ENCODE peak calls at places on chromosomes 11 and 22, in four cellular contexts. S is left ventricle myocardium inferior, B is IMR-90, T is heart right ventricle. F is an unnamed sample.

GRCh38 chr22:43191831-43192230 is 4.9 kb upstream of the TTLL12 start:
- DNase-seq in T (no peak), B (no peak), S (no peak), F (no peak)

GRCh38 chr11:47395225-47396048 is 13.0 kb upstream of the SLC39A13 start:
- DNase-seq in B (no peak), T (no peak), S (no peak), F (no peak)

GRCh38 chr22:34490911-34491310 is 570.6 kb upstream of the LARGE1 start:
- DNase-seq in T (no peak), B (no peak), S (no peak), F (no peak)

GRCh38 chr11:15158351-15159015 is 43.8 kb downstream of the INSC start:
- DNase-seq in T (no peak), S (no peak), B (peak), F (no peak)

GRCh38 chr22:38843716-38844660 is at the start of gene NPTXR:
- DNase-seq in T (peak), S (peak), B (peak), F (no peak)

GRCh38 chr11:46338988-46339666 is 8.1 kb upstream of the DGKZ start:
- DNase-seq in S (peak), T (peak), B (no peak), F (peak)

GRCh38 chr11:67345949-67346819 is 7.2 kb downstream of the POLD4 start:
- DNase-seq in T (no peak), B (peak), S (no peak), F (no peak)

GRCh38 chr11:111977141-111978027 is 40.2 kb downstream of the DIXDC1 start:
- DNase-seq in T (peak), B (no peak), S (peak), F (peak)

GRCh38 chr11:76459299-76459698 is 14.5 kb downstream of the EMSY start:
- DNase-seq in S (no peak), B (no peak), T (no peak), F (no peak)

GRCh38 chr11:131942878-131943277 is 572.5 kb downstream of the NTM start:
- DNase-seq in S (no peak), T (no peak), B (no peak), F (no peak)

GRCh38 chr22:26573026-26573662 is 16.8 kb downstream of the TPST2 start:
- DNase-seq in T (peak), S (peak), B (peak), F (peak)

GRCh38 chr11:126637800-126638175 is 282.3 kb downstream of the ST3GAL4 start:
- DNase-seq in B (peak), T (no peak), S (no peak), F (no peak)

GRCh38 chr11:101126551-101127347 is 2.9 kb downstream of the PGR start:
- DNase-seq in T (peak), S (peak), B (no peak), F (peak)

GRCh38 chr11:60005360-60005759 is 11.6 kb upstream of the OOSP4B start:
- DNase-seq in S (no peak), B (no peak), T (no peak), F (no peak)

GRCh38 chr11:120137611-120138521 is at the start of gene TRIM29:
- DNase-seq in S (no peak), B (no peak), T (no peak), F (no peak)

GRCh38 chr11:46026616-46027293 is 94.5 kb downstream of the PHF21A start:
- DNase-seq in S (no peak), B (peak), T (no peak), F (no peak)

GRCh38 chr11:8307601-8308000 is 43.9 kb upstream of the LMO1 start:
- DNase-seq in T (no peak), B (no peak), S (no peak), F (no peak)

GRCh38 chr11:124086447-124086846 is 28.8 kb upstream of the VWA5A start:
- DNase-seq in B (no peak), S (no peak), T (no peak), F (no peak)

GRCh38 chr11:111435046-111435698 is 56.1 kb upstream of the POU2AF1 start:
- DNase-seq in B (no peak), T (no peak), S (no peak), F (no peak)

GRCh38 chr11:75896843-75897419 is 81.9 kb downstream of the UVRAG start:
- DNase-seq in B (peak), S (no peak), T (no peak), F (no peak)

GRCh38 chr11:115504279-115505158 is at the start of gene CADM1:
- DNase-seq in S (peak), T (peak), B (peak), F (peak)

GRCh38 chr22:23036684-23037428 is 33.5 kb upstream of the GNAZ start:
- DNase-seq in B (peak), T (no peak), S (no peak), F (no peak)

GRCh38 chr22:23270212-23270733 is 90.0 kb downstream of the BCR start:
- DNase-seq in S (no peak), T (no peak), B (peak), F (no peak)

GRCh38 chr11:326842-327580 is 6.4 kb upstream of the IFITM3 start:
- DNase-seq in S (peak), B (peak), T (peak), F (peak)

GRCh38 chr22:50436841-50437341 is 37.9 kb downstream of the SBF1 start:
- DNase-seq in T (no peak), B (no peak), S (no peak), F (no peak)

GRCh38 chr11:106724293-106724892 is 293.9 kb downstream of the GUCY1A2 start:
- DNase-seq in T (no peak), S (no peak), B (peak), F (no peak)

GRCh38 chr11:34732831-34733230 is 111.9 kb downstream of the EHF start:
- DNase-seq in S (no peak), T (no peak), B (no peak), F (no peak)

GRCh38 chr11:105344938-105345337 is 205.4 kb upstream of the CARD18 start:
- DNase-seq in S (no peak), B (no peak), T (no peak), F (no peak)

GRCh38 chr11:2901196-2901796 is 15.7 kb upstream of the CDKN1C start:
- DNase-seq in T (no peak), B (no peak), S (no peak), F (no peak)

GRCh38 chr22:28015676-28016601 is 96.9 kb upstream of the PITPNB start:
- DNase-seq in T (no peak), S (peak), B (no peak), F (no peak)

GRCh38 chr11:77093056-77093891 is 9.4 kb upstream of the OMP start:
- DNase-seq in S (no peak), T (no peak), B (no peak), F (peak)

GRCh38 chr11:46295996-46296519 is 18.6 kb downstream of the CREB3L1 start:
- DNase-seq in B (no peak), T (no peak), S (no peak), F (no peak)

GRCh38 chr22:20015971-20016733 is 471 bp downstream of the ARVCF start:
- DNase-seq in B (no peak), S (no peak), T (peak), F (peak)

GRCh38 chr11:107696140-107696539 is 15.7 kb downstream of the SLN start:
- DNase-seq in B (peak), S (no peak), T (no peak), F (no peak)

GRCh38 chr11:84173078-84173477 is 886.9 kb upstream of the CCDC90B start:
- DNase-seq in S (no peak), B (no peak), T (no peak), F (no peak)

GRCh38 chr11:121716060-121716459 is 263.3 kb upstream of the SORL1-AS1 start:
- DNase-seq in S (no peak), T (no peak), B (peak), F (no peak)

GRCh38 chr11:121012091-121012490 is 11.8 kb upstream of the TBCEL start:
- DNase-seq in B (no peak), T (no peak), S (no peak), F (no peak)

GRCh38 chr11:110125632-110126031 is 32.4 kb downstream of the ZC3H12C start:
- DNase-seq in S (no peak), T (no peak), B (peak), F (no peak)

GRCh38 chr11:358129-358805 is 11.0 kb upstream of the B4GALNT4 start:
- DNase-seq in B (no peak), S (no peak), T (no peak), F (no peak)

DNA sequence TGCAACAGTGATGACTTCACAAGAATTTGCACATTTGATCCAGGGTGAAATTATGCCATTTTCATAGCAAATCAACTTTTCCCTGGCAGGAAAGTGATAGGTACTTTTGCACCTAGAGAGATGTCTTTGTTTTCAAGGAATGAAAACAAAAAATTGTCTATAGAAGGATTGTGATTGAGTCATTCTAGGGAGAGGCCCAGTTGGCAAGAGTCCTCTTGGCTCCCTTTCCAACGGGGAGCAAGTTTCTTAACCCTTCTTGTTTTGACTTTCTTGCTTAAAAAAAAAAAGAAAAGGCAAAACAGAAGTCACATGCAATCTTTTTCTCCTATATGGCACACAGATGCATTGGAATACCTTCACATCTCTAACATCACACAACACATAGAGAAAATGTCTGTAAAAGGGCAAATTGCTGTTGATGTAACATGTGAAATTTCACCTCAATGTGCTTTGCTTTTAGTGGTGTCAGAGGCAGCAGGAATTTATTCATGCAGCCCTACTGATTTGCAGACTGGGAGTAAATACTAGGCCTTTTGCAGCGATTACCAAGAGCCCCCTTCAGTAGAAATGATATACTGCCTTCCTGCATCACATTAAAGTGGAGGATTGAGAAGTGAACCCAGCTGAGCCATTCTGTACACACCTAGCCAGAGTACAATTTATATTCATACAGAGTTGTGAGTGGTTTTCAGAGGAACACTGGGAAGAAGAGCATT is 290.7 kb upstream of the MPPED2 start:
- DNase-seq in B (no peak), T (no peak), S (no peak), F (no peak)
- TF ChIP-seq CTCF in B (no peak), T (no peak), S (no peak), F (no peak)

DNA sequence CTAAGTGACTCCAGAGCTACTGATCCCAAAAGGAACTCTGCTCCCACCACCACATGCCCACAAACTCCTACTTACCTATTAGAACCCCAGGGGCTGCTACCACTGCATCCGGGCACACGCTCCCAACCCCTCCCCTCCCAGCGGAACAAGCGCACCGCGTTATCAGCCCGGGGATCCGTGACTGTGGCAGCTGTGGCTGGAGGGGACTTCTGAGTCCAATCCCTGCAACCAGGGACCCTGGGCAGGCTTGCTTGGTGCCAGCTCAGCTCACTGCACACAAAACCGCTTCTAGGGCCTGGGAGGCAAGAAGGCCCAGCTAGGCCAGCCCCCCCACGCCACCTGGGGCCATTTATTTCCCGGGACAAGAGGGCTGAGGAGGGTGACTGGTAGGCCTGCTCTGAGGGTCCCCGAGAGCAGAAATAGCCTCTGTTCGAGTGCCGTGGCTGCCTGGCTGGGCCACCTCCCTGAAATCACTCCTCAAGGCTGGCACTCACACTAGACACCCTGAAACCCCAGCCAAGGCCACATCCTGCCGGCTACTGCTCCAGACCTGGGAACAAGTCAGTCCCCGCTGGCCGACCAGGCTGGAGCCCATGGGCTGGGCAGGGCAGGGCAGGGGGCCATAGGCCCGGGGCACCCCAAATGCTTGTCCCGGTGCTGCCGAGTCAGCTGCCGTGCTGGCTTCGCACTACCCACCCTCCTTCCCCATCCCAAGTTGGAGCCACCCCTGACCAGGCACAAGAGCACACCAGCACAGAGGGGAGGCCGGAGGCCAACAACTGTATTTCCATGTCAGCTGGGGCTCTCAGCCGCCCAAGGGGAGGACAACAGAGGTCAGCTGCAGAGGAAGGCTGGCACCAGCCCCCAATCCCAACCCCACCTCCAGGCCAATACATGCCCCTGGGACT is 1.9 kb upstream of the IFITM10 start:
- DNase-seq in T (no peak), B (no peak), S (no peak), F (no peak)
- H3K27ac ChIP-seq in T (peak), B (no peak), S (peak), F (no peak)

GRCh38 chr11:96155627-96156378 is 187.2 kb downstream of the MAML2 start:
- DNase-seq in B (peak), T (peak), S (peak), F (peak)
- H3K4me3 ChIP-seq in B (peak), T (peak), S (peak), F (no peak)

GRCh38 chr11:44758996-44759395 is 32.2 kb downstream of the TSPAN18 start:
- DNase-seq in B (no peak), T (no peak), S (no peak), F (no peak)

GRCh38 chr11:44759743-44760476 is 33.1 kb downstream of the TSPAN18 start:
- DNase-seq in B (no peak), T (no peak), S (no peak), F (no peak)

GRCh38 chr11:44760917-44761545 is 34.3 kb downstream of the TSPAN18 start:
- DNase-seq in B (peak), S (no peak), T (no peak), F (peak)

GRCh38 chr11:44761546-44761961 is 34.8 kb downstream of the TSPAN18 start:
- DNase-seq in T (peak), S (no peak), B (no peak), F (no peak)

GRCh38 chr11:44760477-44760872 is 33.7 kb downstream of the TSPAN18 start:
- DNase-seq in B (no peak), S (no peak), T (no peak), F (no peak)
- TF ChIP-seq CTCF in B (no peak), S (no peak), T (no peak), F (no peak)

DNA sequence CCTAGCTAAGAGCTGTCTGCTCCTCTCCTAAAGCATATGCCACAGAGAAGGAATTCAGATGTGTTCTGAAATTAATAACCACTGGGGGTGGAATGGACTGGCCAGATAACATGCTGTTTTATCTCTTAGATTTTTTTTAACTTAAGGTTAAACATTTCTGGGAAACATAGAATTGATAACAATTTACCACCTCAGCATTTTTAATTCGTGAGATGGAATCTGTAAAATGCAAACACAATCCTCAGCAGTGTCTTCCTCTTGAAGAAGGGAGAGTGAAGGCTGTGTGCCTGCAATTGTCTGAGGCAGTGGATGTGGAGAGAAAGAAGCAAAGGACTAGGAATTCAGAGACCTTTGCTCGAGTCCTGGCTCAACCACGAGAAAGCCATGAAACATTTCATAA is at the start of gene SLC5A12:
- DNase-seq in S (no peak), B (no peak), T (no peak), F (no peak)
- H3K27ac ChIP-seq in S (no peak), B (no peak), T (no peak), F (no peak)

GRCh38 chr11:65454311-65454695 is 31.7 kb downstream of the NEAT1 start:
- DNase-seq in B (peak), T (no peak), S (no peak), F (no peak)
- H3K4me3 ChIP-seq in B (peak), T (peak), S (peak), F (peak)

GRCh38 chr11:125088576-125089455 is 22.6 kb downstream of the TMEM218 start:
- DNase-seq in T (no peak), B (no peak), S (no peak), F (no peak)
- TF ChIP-seq CTCF in T (no peak), B (no peak), S (no peak), F (no peak)

GRCh38 chr11:57779275-57779674 is 17.7 kb downstream of the CTNND1 start:
- DNase-seq in B (peak), S (no peak), T (no peak), F (peak)

GRCh38 chr11:57776101-57776511 is 14.5 kb downstream of the CTNND1 start:
- DNase-seq in S (peak), T (no peak), B (peak), F (peak)

GRCh38 chr11:57776577-57776976 is 15.0 kb downstream of the CTNND1 start:
- DNase-seq in T (no peak), S (no peak), B (no peak), F (no peak)

GRCh38 chr11:57777969-57778317 is 16.3 kb downstream of the CTNND1 start:
- DNase-seq in S (no peak), B (no peak), T (no peak), F (peak)

GRCh38 chr11:57778318-57779037 is 16.9 kb downstream of the CTNND1 start:
- DNase-seq in S (peak), T (peak), B (peak), F (peak)
- H3K27ac ChIP-seq in S (peak), T (peak), B (peak), F (peak)

GRCh38 chr11:28702871-28703270 is 594.7 kb downstream of the METTL15 start:
- DNase-seq in T (no peak), S (no peak), B (no peak), F (no peak)

GRCh38 chr11:28702450-28702790 is 594.2 kb downstream of the METTL15 start:
- DNase-seq in S (no peak), T (no peak), B (no peak), F (no peak)

GRCh38 chr11:28704801-28705200 is 596.6 kb downstream of the METTL15 start:
- DNase-seq in T (no peak), S (no peak), B (no peak), F (no peak)

GRCh38 chr11:28701760-28702449 is 593.7 kb downstream of the METTL15 start:
- DNase-seq in T (no peak), B (no peak), S (no peak), F (no peak)

GRCh38 chr11:28703371-28703770 is 595.2 kb downstream of the METTL15 start:
- DNase-seq in T (no peak), B (no peak), S (no peak), F (no peak)
- H3K4me3 ChIP-seq in T (no peak), B (no peak), S (no peak), F (no peak)